ENCODE peak calls at places on chromosomes 6 and 20, in nine cellular contexts. C, V, R, M, N, Y, W, S and P are unnamed samples.

GRCh38 chr6:35500782-35501181 is 3.9 kb upstream of the TEAD3 start:
- DNase-seq in C (no peak), V (no peak), Y (no peak), N (no peak), W (no peak), S (no peak), M (no peak), R (no peak), P (no peak)

GRCh38 chr6:122388945-122389344 is 10.5 kb upstream of the HSF2 start:
- DNase-seq in C (no peak), V (no peak), S (no peak), R (no peak), W (no peak), M (no peak), N (no peak), Y (no peak), P (no peak)

GRCh38 chr6:107786179-107786578 is 37.9 kb downstream of the SCML4 start:
- DNase-seq in R (no peak), M (no peak), C (no peak), N (no peak), V (no peak), W (no peak), S (no peak), Y (no peak), P (no peak)

GRCh38 chr6:110331816-110332215 is 26.3 kb downstream of the METTL24 start:
- DNase-seq in C (peak), N (no peak), R (no peak), S (no peak), Y (peak), W (no peak), M (no peak), V (no peak), P (peak)

GRCh38 chr6:160462551-160463109 is 114.5 kb downstream of the SLC22A3 start:
- DNase-seq in Y (peak), M (peak), S (peak), N (no peak), V (no peak), C (no peak), R (peak), W (no peak), P (no peak)

GRCh38 chr20:7038029-7038428 is 270.5 kb downstream of the BMP2 start:
- DNase-seq in C (no peak), S (no peak), N (no peak), W (no peak), V (no peak), Y (no peak), M (no peak), R (no peak), P (no peak)

GRCh38 chr20:24638546-24639166 is 169.2 kb downstream of the SYNDIG1 start:
- DNase-seq in R (no peak), C (no peak), S (no peak), V (no peak), N (no peak), Y (no peak), M (no peak), W (no peak), P (no peak)

GRCh38 chr6:156685823-156686428 is 91.3 kb upstream of the ARID1B start:
- DNase-seq in R (peak), Y (no peak), N (no peak), W (no peak), V (no peak), C (no peak), S (no peak), M (no peak), P (no peak)

GRCh38 chr20:61930776-61931475 is 134.8 kb downstream of the TAF4 start:
- DNase-seq in Y (no peak), V (no peak), N (no peak), M (no peak), S (no peak), W (no peak), R (no peak), C (no peak), P (peak)

GRCh38 chr20:61391812-61392520 is 139.9 kb downstream of the CDH4 start:
- DNase-seq in N (no peak), C (no peak), R (no peak), V (no peak), M (no peak), W (no peak), Y (no peak), S (no peak), P (no peak)

GRCh38 chr20:48928832-48929725 is 7.6 kb downstream of the ARFGEF2 start:
- DNase-seq in C (no peak), N (no peak), Y (peak), M (no peak), W (no peak), S (peak), V (no peak), R (no peak), P (no peak)

GRCh38 chr6:54846857-54847721 is 518 bp downstream of the FAM83B start:
- DNase-seq in V (peak), S (no peak), M (no peak), W (no peak), Y (peak), R (no peak), C (peak), N (peak), P (no peak)

GRCh38 chr6:52361347-52361944 is 505 bp upstream of the PAQR8 start:
- DNase-seq in Y (no peak), C (no peak), W (peak), S (no peak), M (peak), V (peak), R (no peak), N (no peak), P (no peak)

GRCh38 chr6:113645576-113645970 is 211.6 kb upstream of the MARCKS start:
- DNase-seq in W (no peak), R (no peak), V (peak), C (no peak), M (no peak), S (peak), N (no peak), Y (peak), P (no peak)

GRCh38 chr20:62647521-62648317 is 5.4 kb downstream of the SLCO4A1 start:
- DNase-seq in N (no peak), S (no peak), M (no peak), Y (no peak), W (no peak), C (no peak), R (no peak), V (no peak), P (no peak)

GRCh38 chr6:27114792-27115191 is 132.7 kb upstream of the PRSS16 start:
- DNase-seq in W (no peak), V (no peak), N (no peak), Y (no peak), R (no peak), M (no peak), C (no peak), S (no peak), P (no peak)

GRCh38 chr6:161259302-161259701 is 14.6 kb downstream of the AGPAT4 start:
- DNase-seq in N (no peak), M (no peak), W (no peak), Y (no peak), V (no peak), C (no peak), S (no peak), R (no peak), P (no peak)

GRCh38 chr6:156109713-156110112 is 654.1 kb upstream of the NOX3 start:
- DNase-seq in W (no peak), M (no peak), V (no peak), N (no peak), Y (no peak), R (no peak), S (no peak), C (no peak), P (no peak)

GRCh38 chr6:107231243-107231642 is 115.9 kb upstream of the BEND3 start:
- DNase-seq in N (no peak), R (no peak), V (no peak), M (no peak), C (no peak), W (no peak), S (no peak), Y (no peak), P (no peak)

GRCh38 chr6:21333715-21334114 is 259.8 kb upstream of the SOX4 start:
- DNase-seq in V (no peak), Y (no peak), R (no peak), C (no peak), W (no peak), N (no peak), M (no peak), S (no peak), P (no peak)

GRCh38 chr20:23407770-23408467 is 13.4 kb downstream of the NAPB start:
- DNase-seq in C (no peak), Y (no peak), R (no peak), W (no peak), S (no peak), N (no peak), M (no peak), V (no peak), P (no peak)

GRCh38 chr6:106608080-106608668 is 21.1 kb downstream of the RTN4IP1 start:
- DNase-seq in Y (peak), R (peak), S (peak), N (peak), C (peak), W (no peak), V (no peak), M (no peak), P (no peak)

GRCh38 chr20:40960521-40960956 is 68.1 kb upstream of the TOP1 start:
- DNase-seq in W (peak), N (no peak), S (no peak), R (no peak), C (no peak), Y (no peak), M (no peak), V (no peak), P (no peak)

GRCh38 chr20:37128803-37129202 is 33.0 kb upstream of the RBL1 start:
- DNase-seq in R (no peak), N (no peak), W (no peak), V (no peak), M (no peak), S (no peak), Y (no peak), C (no peak), P (no peak)

GRCh38 chr6:120354452-120355098 is 979.7 kb downstream of the TBC1D32 start:
- DNase-seq in C (no peak), W (no peak), R (no peak), Y (no peak), N (no peak), S (no peak), V (no peak), M (no peak), P (no peak)

GRCh38 chr6:20207096-20207454 is 5.2 kb downstream of the MBOAT1 start:
- DNase-seq in C (no peak), S (no peak), R (no peak), Y (no peak), N (no peak), M (no peak), V (no peak), W (no peak), P (no peak)

GRCh38 chr6:43965628-43966373 is 161.5 kb downstream of the MRPL14 start:
- DNase-seq in W (peak), Y (no peak), S (no peak), N (no peak), C (no peak), V (no peak), M (no peak), R (no peak), P (no peak)

GRCh38 chr6:85642774-85643529 is at the start of gene SYNCRIP:
- DNase-seq in M (peak), W (peak), C (peak), Y (peak), R (peak), S (peak), N (peak), V (peak), P (peak)
- TF ChIP-seq CTCF in M (no peak), W (no peak), C (no peak), Y (no peak), R (no peak), S (no peak), N (no peak), V (no peak), P (no peak)

GRCh38 chr6:95877480-95877879 is 138.3 kb upstream of the FUT9 start:
- DNase-seq in C (no peak), W (no peak), S (no peak), V (no peak), Y (no peak), M (no peak), N (no peak), R (no peak), P (no peak)
- TF ChIP-seq CTCF in C (no peak), W (no peak), S (no peak), V (no peak), Y (no peak), M (no peak), N (no peak), R (no peak), P (no peak)

GRCh38 chr6:136890194-136890558 is 31.9 kb upstream of the SLC35D3 start:
- DNase-seq in R (no peak), S (no peak), Y (no peak), C (no peak), N (no peak), W (no peak), M (no peak), V (no peak), P (no peak)
- TF ChIP-seq CTCF in R (peak), S (no peak), Y (no peak), C (no peak), N (no peak), W (no peak), M (no peak), V (no peak), P (no peak)

GRCh38 chr20:35133735-35134134 is 13.4 kb downstream of the EDEM2 start:
- DNase-seq in C (no peak), V (no peak), M (no peak), Y (no peak), S (no peak), N (no peak), W (no peak), R (no peak), P (no peak)
- TF ChIP-seq CTCF in C (no peak), V (no peak), M (no peak), Y (no peak), S (no peak), N (no peak), W (no peak), R (no peak), P (no peak)